ENCODE peak calls at places on chromosomes 13 and 19, in seven cellular contexts. W, M, F, D, O, S and Z are unnamed samples.

GRCh38 chr19:1183543-1184172 is 9.6 kb upstream of the SBNO2 start:
- DNase-seq in W (no peak), D (peak), F (no peak), O (peak), M (peak), S (peak), Z (no peak)

GRCh38 chr13:32264407-32264806 is 50.8 kb downstream of the ZAR1L start:
- DNase-seq in O (no peak), S (no peak), D (no peak), W (no peak), F (no peak), M (no peak), Z (no peak)

GRCh38 chr19:35716985-35717664 is 678 bp upstream of the KMT2B start:
- DNase-seq in D (peak), F (peak), W (peak), O (peak), S (peak), M (peak), Z (peak)

GRCh38 chr13:20144141-20144850 is 16.6 kb downstream of the GJA3 start:
- DNase-seq in O (no peak), S (no peak), D (no peak), M (no peak), F (no peak), W (peak), Z (no peak)

GRCh38 chr13:112870737-112871287 is 98.2 kb upstream of the MCF2L start:
- DNase-seq in M (no peak), F (no peak), S (no peak), W (no peak), O (no peak), D (no peak), Z (no peak)

GRCh38 chr13:37869506-37869755 is 141 bp downstream of the TRPC4 start:
- DNase-seq in W (no peak), D (no peak), M (no peak), F (no peak), S (no peak), O (no peak), Z (no peak)

GRCh38 chr19:54203151-54203611 is 2.5 kb downstream of the RPS9 start:
- DNase-seq in F (no peak), M (no peak), D (no peak), O (peak), S (no peak), W (no peak), Z (no peak)

GRCh38 chr19:47112166-47112663 is 1.4 kb downstream of the ZC3H4 start:
- DNase-seq in F (peak), W (peak), M (peak), S (no peak), O (peak), D (no peak), Z (peak)

GRCh38 chr19:13920940-13921744 is 15.1 kb downstream of the CC2D1A start:
- DNase-seq in O (peak), D (peak), S (peak), M (peak), F (peak), W (peak), Z (peak)

GRCh38 chr13:59834801-59835200 is 328.9 kb downstream of the DIAPH3 start:
- DNase-seq in S (no peak), W (no peak), F (no peak), D (no peak), O (no peak), M (no peak), Z (no peak)

GRCh38 chr19:39052243-39052746 is 19.9 kb upstream of the FBXO27 start:
- DNase-seq in W (peak), M (peak), S (no peak), F (peak), O (peak), D (no peak), Z (no peak)

GRCh38 chr13:67619987-67620386 is 389.9 kb upstream of the PCDH9 start:
- DNase-seq in S (no peak), W (no peak), M (no peak), F (no peak), O (no peak), D (no peak), Z (no peak)

GRCh38 chr19:5323475-5323811 is 17.2 kb downstream of the PTPRS start:
- DNase-seq in D (no peak), S (no peak), M (no peak), O (no peak), F (no peak), W (no peak), Z (no peak)

GRCh38 chr13:44313674-44314073 is 60.0 kb upstream of the SERP2 start:
- DNase-seq in S (no peak), O (no peak), M (no peak), F (no peak), D (peak), W (no peak), Z (no peak)

GRCh38 chr19:47713046-47714021 is at the start of gene EHD2:
- DNase-seq in M (peak), O (no peak), W (peak), D (no peak), S (no peak), F (peak), Z (no peak)

GRCh38 chr13:36395280-36395679 is 37.0 kb upstream of the CCNA1 start:
- DNase-seq in O (peak), S (no peak), W (no peak), M (peak), D (no peak), F (peak), Z (no peak)

GRCh38 chr13:30576528-30576927 is 41.2 kb upstream of the USPL1 start:
- DNase-seq in F (peak), W (no peak), D (no peak), O (peak), S (no peak), M (no peak), Z (no peak)

GRCh38 chr13:32409561-32410440 is 18.1 kb downstream of the N4BP2L1 start:
- DNase-seq in D (no peak), S (no peak), O (no peak), F (no peak), M (no peak), W (peak), Z (no peak)

GRCh38 chr13:103573446-103573845 is 507.2 kb upstream of the SLC10A2 start:
- DNase-seq in F (no peak), O (no peak), M (no peak), S (no peak), W (no peak), D (no peak), Z (no peak)

GRCh38 chr19:46076951-46077814 is 36.4 kb upstream of the IGFL4 start:
- DNase-seq in D (peak), W (peak), O (peak), F (peak), S (no peak), M (peak), Z (peak)

GRCh38 chr19:12485571-12485970 is 955 bp upstream of the ZNF709 start:
- DNase-seq in F (no peak), M (no peak), O (peak), W (no peak), S (no peak), D (no peak), Z (no peak)

GRCh38 chr13:110294146-110294545 is 12.8 kb downstream of the COL4A1 start:
- DNase-seq in S (no peak), D (no peak), W (no peak), F (no peak), M (no peak), O (no peak), Z (no peak)

GRCh38 chr19:41205995-41206394 is 13.0 kb downstream of the CYP2S1 start:
- DNase-seq in F (no peak), W (no peak), S (no peak), O (no peak), D (no peak), M (no peak), Z (no peak)

GRCh38 chr19:41203371-41203770 is 10.4 kb downstream of the CYP2S1 start:
- DNase-seq in O (no peak), F (no peak), W (no peak), D (no peak), S (no peak), M (no peak), Z (no peak)

GRCh38 chr19:41206456-41206855 is 12.6 kb upstream of the AXL start:
- DNase-seq in O (no peak), S (no peak), W (no peak), M (no peak), D (no peak), F (no peak), Z (no peak)

DNA sequence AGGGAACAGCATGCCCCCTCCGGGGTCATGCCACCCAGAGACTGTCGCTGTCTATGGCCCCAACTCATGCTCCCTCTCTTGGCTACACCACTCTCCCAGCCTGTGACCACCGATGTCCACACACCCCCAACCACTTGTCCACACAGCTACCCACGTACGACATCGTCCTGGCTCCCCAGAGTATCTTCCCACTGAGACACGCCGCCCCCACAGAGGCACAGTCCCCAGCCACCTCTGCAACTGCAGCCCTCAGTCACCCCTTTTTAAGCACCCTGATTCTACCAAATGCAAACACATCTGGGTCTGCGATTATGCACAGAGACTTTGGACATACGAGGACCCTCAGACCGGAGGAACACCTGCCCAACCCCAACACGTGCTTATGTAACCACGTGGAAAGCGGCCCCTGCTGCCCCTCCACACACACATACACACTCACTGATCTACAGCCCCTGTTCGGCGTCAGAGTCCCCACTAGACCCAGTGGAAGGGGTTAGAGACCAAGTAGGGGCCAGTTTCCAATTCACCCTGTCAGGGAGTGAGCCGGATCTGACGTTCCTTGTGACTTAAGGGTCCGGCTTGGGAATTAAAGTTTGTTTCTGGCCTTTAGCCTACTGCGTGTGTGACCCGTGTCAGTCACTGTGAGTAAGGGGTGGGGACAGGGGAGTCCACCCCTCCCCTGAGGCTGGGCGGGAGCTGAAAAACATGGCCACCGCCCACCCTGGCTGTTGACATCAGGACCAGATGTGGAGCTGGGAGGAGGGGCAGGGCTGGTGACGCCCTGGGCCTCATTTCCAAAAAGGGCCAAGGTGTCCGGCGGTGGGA is 11.9 kb upstream of the AXL start:
- DNase-seq in D (no peak), S (no peak), M (no peak), F (peak), O (no peak), W (no peak), Z (no peak)
- TF ChIP-seq JUND in D (no peak), S (no peak), M (no peak), F (no peak), O (no peak), W (no peak), Z (no peak)

DNA sequence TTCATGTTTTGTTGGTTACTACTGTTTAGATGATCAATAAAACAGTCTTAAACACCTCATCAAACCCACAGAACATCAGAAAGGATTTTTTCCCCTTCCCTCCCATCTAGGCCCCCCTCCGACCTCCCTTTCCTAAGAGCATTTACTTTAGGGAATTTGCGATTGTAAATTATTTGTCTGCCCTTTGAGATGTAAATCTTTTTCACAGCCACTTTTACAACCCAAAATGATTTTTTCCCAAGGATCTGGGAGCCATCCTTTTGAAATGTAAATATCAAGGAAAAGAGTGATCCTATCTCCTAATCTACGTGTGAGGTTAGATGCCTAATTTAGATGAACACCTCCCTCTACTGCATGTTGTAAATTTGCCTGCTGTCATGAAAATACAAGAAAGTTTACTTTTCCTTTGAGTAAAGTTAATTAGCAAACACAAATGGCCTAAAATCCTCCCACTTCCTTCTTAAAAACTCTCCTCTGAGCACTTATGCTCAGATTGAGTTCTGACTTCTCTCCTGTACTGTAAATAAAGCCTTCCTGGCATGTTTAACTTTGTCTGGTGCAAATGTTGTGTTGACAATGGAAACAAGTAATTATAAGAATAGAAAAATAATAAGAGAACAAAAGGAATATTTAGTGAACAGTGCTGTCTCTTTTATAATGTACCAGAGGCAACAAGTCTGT is 1646.9 kb upstream of the SPRY2 start:
- DNase-seq in D (no peak), O (no peak), S (no peak), F (no peak), M (no peak), W (no peak), Z (no peak)
- TF ChIP-seq JUND in D (no peak), O (no peak), S (no peak), F (no peak), M (no peak), W (no peak), Z (no peak)

DNA sequence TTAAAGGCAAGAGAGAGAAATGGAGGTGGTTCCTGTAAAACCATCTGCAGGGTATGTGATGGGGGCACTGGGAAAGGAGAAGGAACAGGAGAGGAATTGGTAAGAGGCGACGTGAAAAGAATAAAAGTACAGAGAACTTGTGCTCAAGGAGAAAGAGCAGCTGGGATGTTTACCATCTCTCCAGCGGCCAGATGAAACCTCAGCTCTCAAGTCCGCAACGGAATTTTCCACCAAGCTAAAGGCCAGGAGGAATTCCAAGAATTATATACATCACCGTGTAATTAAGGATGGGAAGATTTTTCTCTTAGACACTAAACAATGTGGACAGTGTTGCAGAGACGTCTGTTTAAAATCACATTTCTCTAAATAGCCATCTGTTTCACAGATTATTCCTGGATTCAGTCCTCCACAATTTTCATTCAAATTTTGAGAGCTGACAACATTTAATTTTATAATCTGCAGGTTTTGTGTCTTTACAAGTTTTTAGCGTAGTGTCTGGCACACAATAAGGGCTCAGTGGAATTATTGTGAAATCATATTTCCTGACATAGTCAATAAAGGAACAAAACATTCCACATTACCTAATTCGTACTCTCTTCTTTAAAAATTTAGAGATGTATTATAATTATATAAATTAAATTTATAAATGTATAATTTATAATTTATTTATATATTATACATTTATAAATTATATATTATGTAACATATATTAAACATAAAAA is 23.0 kb upstream of the USP29 start:
- DNase-seq in D (no peak), W (no peak), M (no peak), O (peak), S (no peak), F (no peak), Z (no peak)
- TF ChIP-seq JUND in D (no peak), W (no peak), M (no peak), O (no peak), S (no peak), F (no peak), Z (no peak)

GRCh38 chr13:38993381-38993780 is 2.8 kb upstream of the STOML3 start:
- DNase-seq in M (no peak), O (no peak), F (no peak), D (no peak), W (no peak), S (no peak), Z (no peak)

DNA sequence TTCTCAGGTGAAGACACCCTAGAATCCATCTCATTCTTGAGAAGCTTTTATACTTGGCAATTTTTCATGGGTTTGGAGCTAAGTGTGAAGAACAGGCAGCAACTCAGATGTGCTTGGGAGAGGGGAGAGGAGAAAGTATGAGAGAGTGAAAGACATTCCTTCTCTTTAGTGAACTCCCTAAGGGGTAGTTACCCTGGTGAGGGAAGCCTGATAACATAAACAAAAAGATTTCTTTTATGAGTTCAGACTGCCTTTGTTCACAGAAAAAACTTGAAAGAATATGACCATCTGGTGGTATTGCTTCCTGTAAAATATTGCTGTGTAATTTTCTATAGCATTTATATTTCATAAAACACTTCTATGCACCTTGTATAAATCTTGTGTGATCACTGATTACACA is at the start of gene STOML3:
- DNase-seq in W (no peak), F (no peak), D (no peak), O (no peak), S (no peak), M (no peak), Z (no peak)
- TF ChIP-seq JUND in W (no peak), F (no peak), D (no peak), O (no peak), S (no peak), M (no peak), Z (no peak)

GRCh38 chr13:106597190-106597589 is 29.3 kb upstream of the ARGLU1 start:
- DNase-seq in O (no peak), D (no peak), F (no peak), M (no peak), S (no peak), W (no peak), Z (no peak)

GRCh38 chr13:106602178-106602577 is 34.2 kb upstream of the ARGLU1 start:
- DNase-seq in M (no peak), W (no peak), F (no peak), D (no peak), O (no peak), S (no peak), Z (no peak)

GRCh38 chr13:106597759-106598395 is 29.9 kb upstream of the ARGLU1 start:
- DNase-seq in W (no peak), S (no peak), O (no peak), M (no peak), F (no peak), D (no peak), Z (no peak)

GRCh38 chr13:106603568-106603967 is 35.6 kb upstream of the ARGLU1 start:
- DNase-seq in F (no peak), O (no peak), D (no peak), W (no peak), S (no peak), M (no peak), Z (no peak)

DNA sequence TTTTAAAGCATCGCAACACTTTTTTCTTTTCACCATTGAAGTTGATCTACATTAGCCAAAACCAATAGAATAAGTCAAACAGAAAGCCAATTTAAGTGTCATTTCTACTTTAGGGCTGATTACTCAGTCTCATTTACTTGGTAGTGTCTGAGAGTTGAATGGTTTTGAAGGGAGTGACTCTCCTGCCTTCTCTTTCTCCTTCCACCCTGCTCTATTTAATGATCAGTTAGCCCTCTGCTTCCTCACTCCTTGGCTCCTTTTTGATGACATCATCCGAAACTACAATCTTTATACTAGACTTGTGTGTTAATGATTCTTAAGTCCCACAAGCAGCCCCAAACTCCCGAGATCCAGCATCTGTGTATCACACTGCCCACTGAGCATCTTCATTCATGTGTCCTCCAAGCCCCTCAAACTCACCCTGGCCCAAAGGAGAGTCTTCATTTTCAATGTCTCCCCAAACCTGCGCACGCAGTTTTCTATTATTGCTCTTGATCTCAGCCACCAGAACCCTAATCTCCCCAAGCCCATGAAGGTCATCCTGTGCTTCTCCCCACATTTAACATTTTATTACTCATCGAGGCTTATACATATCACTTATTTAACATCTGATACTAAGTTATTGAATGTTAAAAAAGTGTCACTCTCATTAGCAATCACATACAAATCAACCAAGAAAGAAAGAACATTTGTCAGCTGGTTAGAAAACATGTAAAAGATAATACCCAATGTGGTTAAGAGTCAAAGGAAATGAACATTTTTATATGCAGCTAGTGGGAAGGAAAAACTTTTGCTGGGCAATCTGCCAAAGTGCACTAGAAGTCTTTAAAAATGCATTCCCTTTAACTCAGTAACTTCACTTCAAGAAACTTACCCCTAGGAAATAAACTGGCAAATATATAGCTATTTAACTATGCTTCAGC is 32.2 kb upstream of the ARGLU1 start:
- DNase-seq in D (no peak), O (no peak), M (no peak), W (no peak), F (no peak), S (no peak), Z (no peak)
- TF ChIP-seq JUND in D (no peak), O (no peak), M (no peak), W (no peak), F (no peak), S (no peak), Z (no peak)

GRCh38 chr13:91326156-91326555 is 21.3 kb upstream of the MIR17HG start:
- DNase-seq in W (no peak), O (no peak), M (no peak), S (no peak), D (no peak), F (no peak), Z (no peak)

GRCh38 chr13:91328726-91329125 is 18.8 kb upstream of the MIR17HG start:
- DNase-seq in D (no peak), F (no peak), W (no peak), S (no peak), M (no peak), O (no peak), Z (no peak)

GRCh38 chr13:91329736-91330135 is 17.8 kb upstream of the MIR17HG start:
- DNase-seq in S (no peak), F (no peak), M (no peak), O (no peak), D (no peak), W (no peak), Z (no peak)

GRCh38 chr13:91331047-91331915 is 16.2 kb upstream of the MIR17HG start:
- DNase-seq in D (no peak), O (no peak), S (no peak), W (no peak), M (no peak), F (no peak), Z (no peak)
- TF ChIP-seq JUND in D (no peak), O (no peak), S (no peak), W (no peak), M (no peak), F (no peak), Z (no peak)